ENCODE peak calls at places on chromosomes 13 and 19, in eight cellular contexts. R is esophagus squamous epithelium, W is epithelial cell of proximal tubule, T is left lung, J is uterus, K is fibroblast of villous mesenchyme, I is fibroblast of mammary gland, X is Peyer's patch. D is an unnamed sample.

GRCh38 chr13:112198611-112199010 is 131.7 kb downstream of the SOX1 start:
- DNase-seq in R (no peak), T (no peak), X (no peak), J (no peak), W (no peak), K (no peak), I (no peak), D (no peak)

GRCh38 chr19:10855879-10856522 is 7.8 kb downstream of the C19orf38 start:
- DNase-seq in I (no peak), X (no peak), K (no peak), J (no peak), T (no peak), W (no peak), R (no peak), D (peak; percentile 25)

GRCh38 chr19:16836906-16837362 is 7.7 kb downstream of the SIN3B start:
- DNase-seq in X (no peak), J (no peak), R (no peak), T (no peak), K (no peak), I (no peak), W (no peak), D (peak; percentile 12)

GRCh38 chr13:34469212-34469983 is 472.7 kb upstream of the NBEA start:
- DNase-seq in X (no peak), W (no peak), J (no peak), T (no peak), R (no peak), K (peak; percentile 68), I (no peak), D (no peak)

GRCh38 chr19:38173324-38174041 is 50.5 kb downstream of the DPF1 start:
- DNase-seq in W (no peak), T (no peak), I (peak; percentile 61), K (no peak), X (peak; percentile 84), R (no peak), J (no peak), D (no peak)

GRCh38 chr19:48859711-48860572 is 8.5 kb downstream of the PLEKHA4 start:
- DNase-seq in W (no peak), T (peak; percentile 67), J (no peak), I (no peak), X (no peak), K (no peak), R (no peak), D (no peak)

GRCh38 chr13:30466358-30466714 is 600 bp upstream of the HMGB1 start:
- DNase-seq in W (no peak), R (no peak), I (peak; percentile 41), T (no peak), J (no peak), K (no peak), X (no peak), D (no peak)

GRCh38 chr13:58018865-58019264 is 387.3 kb downstream of the PCDH17 start:
- DNase-seq in T (no peak), J (no peak), R (no peak), K (no peak), X (no peak), I (no peak), W (no peak), D (no peak)

GRCh38 chr13:101626925-101627555 is 174.6 kb downstream of the ITGBL1 start:
- DNase-seq in X (peak; percentile 55), I (no peak), T (no peak), R (no peak), J (no peak), W (no peak), K (peak; percentile 69), D (no peak)

GRCh38 chr19:33767898-33768413 is 28.7 kb upstream of the KCTD15 start:
- DNase-seq in T (no peak), K (peak; percentile 41), R (no peak), I (peak; percentile 10), J (no peak), X (no peak), W (no peak), D (peak; percentile 98)

GRCh38 chr19:34707661-34708060 is 26.4 kb upstream of the ZNF181 start:
- DNase-seq in T (no peak), K (no peak), X (no peak), J (no peak), R (no peak), I (no peak), W (no peak), D (no peak)

GRCh38 chr19:12834976-12835757 is 788 bp upstream of the RTBDN start:
- DNase-seq in X (no peak), I (no peak), T (no peak), K (no peak), J (no peak), W (no peak), R (no peak), D (peak; percentile 59)

GRCh38 chr19:18879579-18880373 is 16.2 kb downstream of the CERS1 start:
- DNase-seq in I (peak; percentile 21), X (peak; percentile 71), R (no peak), T (no peak), J (no peak), W (no peak), K (no peak), D (peak; percentile 44)

GRCh38 chr19:31058676-31059075 is 290.6 kb downstream of the TSHZ3 start:
- DNase-seq in T (no peak), I (no peak), W (no peak), K (no peak), J (no peak), X (no peak), R (no peak), D (no peak)

GRCh38 chr19:4449826-4450075 is 7.8 kb downstream of the UBXN6 start:
- DNase-seq in T (no peak), I (no peak), W (no peak), X (no peak), R (no peak), K (no peak), J (no peak), D (no peak)

GRCh38 chr19:10112895-10113591 is 1.6 kb downstream of the P2RY11 start:
- DNase-seq in J (no peak), T (no peak), R (no peak), X (peak; percentile 81), W (no peak), K (no peak), I (peak; percentile 50), D (peak; percentile 65)

GRCh38 chr13:36495431-36495830 is 63.1 kb downstream of the CCNA1 start:
- DNase-seq in K (no peak), J (no peak), W (no peak), X (no peak), T (no peak), I (no peak), R (no peak), D (no peak)

GRCh38 chr19:1929051-1929742 is 11.8 kb upstream of the CSNK1G2 start:
- DNase-seq in R (no peak), W (no peak), J (peak; percentile 67), X (peak; percentile 93), T (peak; percentile 77), K (peak; percentile 68), I (peak; percentile 66), D (peak; percentile 88)

GRCh38 chr19:7534531-7534980 is 961 bp upstream of the PNPLA6 start:
- DNase-seq in J (peak; percentile 80), W (no peak), R (no peak), T (peak; percentile 72), X (peak; percentile 78), K (peak; percentile 97), I (peak; percentile 83), D (peak; percentile 58)

GRCh38 chr13:110957931-110958330 is 43.1 kb upstream of the ANKRD10 start:
- DNase-seq in T (no peak), J (no peak), W (no peak), K (no peak), X (no peak), R (no peak), I (no peak), D (no peak)

GRCh38 chr13:105363747-105364177 is 1171.7 kb downstream of the EFNB2 start:
- DNase-seq in I (no peak), T (no peak), X (no peak), W (no peak), K (no peak), J (no peak), R (no peak), D (no peak)

GRCh38 chr13:59176775-59177174 is 987.0 kb downstream of the DIAPH3 start:
- DNase-seq in I (no peak), K (no peak), R (no peak), X (no peak), W (no peak), J (no peak), T (no peak), D (no peak)
- TF ChIP-seq CTCF in I (no peak), K (peak; percentile 7), R (no peak), X (no peak), W (no peak), J (no peak), T (no peak), D (no peak)

GRCh38 chr19:41377977-41378707 is 1.8 kb downstream of the TMEM91 start:
- DNase-seq in W (no peak), T (no peak), J (peak; percentile 41), I (no peak), R (no peak), X (no peak), K (peak; percentile 48), D (peak; percentile 32)
- TF ChIP-seq CTCF in W (no peak), T (no peak), J (no peak), I (peak; percentile 1), R (no peak), X (no peak), K (peak; percentile 36), D (no peak)

GRCh38 chr19:55536366-55536765 is 567 bp downstream of the SBK2 start:
- DNase-seq in I (no peak), T (no peak), K (no peak), W (no peak), J (no peak), R (no peak), X (no peak), D (no peak)

GRCh38 chr19:55537741-55538111 is 793 bp upstream of the SBK2 start:
- DNase-seq in X (no peak), T (no peak), W (no peak), J (no peak), K (no peak), R (no peak), I (no peak), D (no peak)

GRCh38 chr19:55535579-55536350 is 1.2 kb downstream of the SBK2 start:
- DNase-seq in T (no peak), K (no peak), I (no peak), J (no peak), W (no peak), X (no peak), R (no peak), D (no peak)

GRCh38 chr19:55538132-55538531 is 1.2 kb upstream of the SBK2 start:
- DNase-seq in J (no peak), I (no peak), W (no peak), R (no peak), T (no peak), X (no peak), K (no peak), D (no peak)

GRCh38 chr19:55536951-55537740 is at the start of gene SBK2:
- DNase-seq in W (no peak), T (no peak), X (no peak), K (no peak), I (no peak), J (no peak), R (no peak), D (peak; percentile 84)
- TF ChIP-seq CTCF in W (peak; percentile 34), T (no peak), X (no peak), K (no peak), I (no peak), J (no peak), R (no peak), D (peak; percentile 47)

DNA sequence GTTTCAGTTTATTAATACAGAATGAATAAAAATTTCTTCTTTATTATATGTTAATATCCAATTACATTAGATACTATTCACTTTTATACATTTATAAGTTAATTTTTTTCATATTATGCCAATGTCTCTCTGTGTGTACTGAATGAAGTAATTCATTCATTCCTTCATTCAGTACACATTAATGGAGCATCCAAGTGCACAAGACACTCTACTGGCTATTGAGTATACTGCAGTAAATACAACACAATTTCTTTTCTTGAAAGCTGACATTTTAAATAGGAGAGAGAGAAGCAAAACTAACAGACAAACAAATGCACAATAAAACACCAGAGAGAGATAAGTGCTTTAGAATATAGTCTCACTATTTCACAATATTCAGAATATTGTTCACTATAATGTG is 1038.3 kb upstream of the SPRY2 start:
- DNase-seq in I (no peak), W (no peak), K (no peak), T (no peak), X (no peak), R (no peak), J (no peak), D (no peak)
- TF ChIP-seq CTCF in I (no peak), W (no peak), K (no peak), T (no peak), X (no peak), R (no peak), J (no peak), D (peak; percentile 20)